ENCODE peak calls at places on chromosomes 5 and 9, in seven cellular contexts. S is tibial nerve, F is AG20443, Z is 8988T, B is GOT3, G is KG1, T is left colon. W is an unnamed sample.

GRCh38 chr5:4941957-4942830 is 197.9 kb upstream of the ADAMTS16 start:
- DNase-seq in B (no peak), S (no peak), T (no peak), G (no peak), F (peak), Z (no peak), W (no peak)

GRCh38 chr9:97910273-97910844 is 11.9 kb downstream of the TRMO start:
- DNase-seq in G (no peak), S (no peak), B (no peak), Z (no peak), T (no peak), F (no peak), W (no peak)

GRCh38 chr5:146001544-146002185 is 65.3 kb downstream of the SH3RF2 start:
- DNase-seq in T (no peak), B (no peak), F (no peak), S (no peak), G (no peak), Z (no peak), W (no peak)

GRCh38 chr9:133677126-133678010 is 41.2 kb downstream of the DBH start:
- DNase-seq in G (no peak), Z (no peak), T (no peak), B (no peak), S (no peak), F (no peak), W (no peak)

GRCh38 chr5:76209297-76209696 is 126.1 kb downstream of the SV2C start:
- DNase-seq in T (no peak), F (no peak), S (no peak), Z (no peak), B (no peak), G (no peak), W (no peak)

GRCh38 chr5:149873896-149874295 is 70.7 kb downstream of the PDE6A start:
- DNase-seq in B (no peak), T (no peak), F (no peak), S (no peak), G (no peak), Z (no peak), W (no peak)

GRCh38 chr9:75983320-75983719 is 92.8 kb downstream of the PCSK5 start:
- DNase-seq in Z (no peak), G (no peak), F (no peak), B (no peak), S (no peak), T (no peak), W (no peak)

GRCh38 chr5:148972958-148973357 is 89.9 kb downstream of the SH3TC2 start:
- DNase-seq in F (peak), G (no peak), T (no peak), S (no peak), Z (peak), B (peak), W (peak)

GRCh38 chr5:160434022-160434531 is 12.4 kb downstream of the PTTG1 start:
- DNase-seq in S (no peak), F (no peak), T (no peak), G (no peak), Z (no peak), B (no peak), W (no peak)

GRCh38 chr5:54305737-54306136 is 4.6 kb downstream of the ARL15 start:
- DNase-seq in F (no peak), G (no peak), S (no peak), Z (no peak), T (no peak), B (no peak), W (no peak)

GRCh38 chr9:104536756-104537155 is at the start of gene OR13C3:
- DNase-seq in T (no peak), S (no peak), B (no peak), G (no peak), F (no peak), Z (no peak), W (no peak)

GRCh38 chr5:95406426-95407093 is 15.4 kb downstream of the FAM81B start:
- DNase-seq in Z (no peak), T (no peak), S (no peak), G (no peak), B (no peak), F (no peak), W (peak)

GRCh38 chr5:164472150-164472549 is 966.7 kb downstream of the MAT2B start:
- DNase-seq in T (no peak), G (no peak), F (no peak), Z (no peak), S (no peak), B (no peak), W (no peak)

GRCh38 chr5:74396913-74397606 is 243.5 kb downstream of the ENC1 start:
- DNase-seq in T (no peak), F (no peak), B (no peak), G (no peak), Z (no peak), S (no peak), W (no peak)

GRCh38 chr9:121537283-121537682 is 37.6 kb upstream of the GGTA1 start:
- DNase-seq in G (no peak), Z (no peak), S (no peak), T (no peak), F (no peak), B (no peak), W (no peak)

GRCh38 chr5:121572061-121572460 is 279.6 kb upstream of the FTMT start:
- DNase-seq in B (no peak), G (no peak), T (no peak), F (no peak), Z (no peak), S (no peak), W (no peak)

GRCh38 chr5:151615431-151615830 is 24.3 kb upstream of the FAT2 start:
- DNase-seq in S (no peak), T (no peak), F (no peak), G (no peak), B (no peak), Z (no peak), W (no peak)

GRCh38 chr5:79878721-79879336 is 112.2 kb downstream of the MTX3 start:
- DNase-seq in T (no peak), F (no peak), B (no peak), G (no peak), Z (peak), S (no peak), W (no peak)

GRCh38 chr9:73444821-73445220 is 293.2 kb downstream of the ANXA1 start:
- DNase-seq in Z (no peak), F (no peak), T (no peak), S (no peak), G (no peak), B (no peak), W (no peak)

GRCh38 chr5:81819556-81820314 is 68.8 kb upstream of the SSBP2 start:
- DNase-seq in F (no peak), B (no peak), S (no peak), T (no peak), G (peak), Z (no peak), W (peak)

GRCh38 chr9:136437839-136438547 is 1.7 kb downstream of the INPP5E start:
- DNase-seq in Z (no peak), S (no peak), G (no peak), T (no peak), F (no peak), B (no peak), W (peak)